ENCODE peak calls at places on chromosomes 3 and 15, in ten cellular contexts. N, W, M, G, Q, F, R, H, B and I are unnamed samples.

GRCh38 chr15:74826372-74826819 is at the start of gene CPLX3:
- DNase-seq in N (peak; percentile 45), W (peak; percentile 30), M (peak; percentile 60), G (peak; percentile 74), Q (no peak), F (peak; percentile 54), R (no peak), H (peak; percentile 58), B (no peak), I (no peak)

GRCh38 chr3:188819939-188820338 is 351.8 kb upstream of the TPRG1 start:
- DNase-seq in N (no peak), W (peak; percentile 50), M (no peak), G (no peak), Q (no peak), F (no peak), R (no peak), H (no peak), B (no peak), I (no peak)

GRCh38 chr3:164419220-164419619 is 659.1 kb downstream of the SI start:
- DNase-seq in N (no peak), W (no peak), M (no peak), G (no peak), Q (no peak), F (no peak), R (no peak), H (no peak), B (no peak), I (no peak)

GRCh38 chr3:129505341-129505740 is 23.1 kb upstream of the RHO start:
- DNase-seq in N (no peak), W (no peak), M (no peak), G (no peak), Q (no peak), F (no peak), R (no peak), H (no peak), B (no peak), I (no peak)

GRCh38 chr3:43198791-43199644 is 87.3 kb upstream of the SNRK start:
- DNase-seq in N (no peak), W (peak; percentile 58), M (no peak), G (no peak), Q (no peak), F (no peak), R (no peak), H (no peak), B (no peak), I (peak; percentile 69)

GRCh38 chr3:14764331-14765064 is 54.3 kb upstream of the FGD5 start:
- DNase-seq in N (peak; percentile 6), W (peak; percentile 15), M (no peak), G (no peak), Q (no peak), F (no peak), R (no peak), H (no peak), B (no peak), I (peak; percentile 5)

GRCh38 chr3:51343918-51344687 is 41.0 kb upstream of the MANF start:
- DNase-seq in N (no peak), W (peak; percentile 86), M (no peak), G (no peak), Q (no peak), F (no peak), R (no peak), H (no peak), B (no peak), I (peak; percentile 77)

GRCh38 chr3:64488938-64489337 is 198.9 kb downstream of the ADAMTS9 start:
- DNase-seq in N (no peak), W (no peak), M (no peak), G (no peak), Q (no peak), F (no peak), R (no peak), H (no peak), B (no peak), I (no peak)

GRCh38 chr3:190990898-190991297 is 128.4 kb upstream of the GMNC start:
- DNase-seq in N (no peak), W (no peak), M (no peak), G (no peak), Q (no peak), F (no peak), R (no peak), H (no peak), B (no peak), I (no peak)

GRCh38 chr3:120908803-120909601 is 997 bp downstream of the STXBP5L start:
- DNase-seq in N (no peak), W (no peak), M (no peak), G (no peak), Q (no peak), F (no peak), R (no peak), H (peak; percentile 62), B (no peak), I (no peak)

GRCh38 chr3:106004137-106004600 is 135.4 kb upstream of the CBLB start:
- DNase-seq in N (no peak), W (peak; percentile 32), M (no peak), G (no peak), Q (no peak), F (no peak), R (no peak), H (no peak), B (no peak), I (peak; percentile 88)

GRCh38 chr3:29012011-29012410 is 268.9 kb upstream of the RBMS3 start:
- DNase-seq in N (no peak), W (no peak), M (no peak), G (no peak), Q (no peak), F (no peak), R (no peak), H (no peak), B (no peak), I (no peak)

GRCh38 chr3:29478671-29479070 is 197.8 kb downstream of the RBMS3 start:
- DNase-seq in N (peak; percentile 18), W (peak; percentile 68), M (no peak), G (no peak), Q (no peak), F (no peak), R (no peak), H (no peak), B (no peak), I (no peak)

GRCh38 chr3:59653405-59654119 is 603.7 kb upstream of the CFAP20DC start:
- DNase-seq in N (no peak), W (no peak), M (no peak), G (no peak), Q (no peak), F (no peak), R (no peak), H (no peak), B (no peak), I (no peak)

GRCh38 chr3:67689806-67690205 is 35.4 kb upstream of the SUCLG2 start:
- DNase-seq in N (no peak), W (no peak), M (no peak), G (no peak), Q (no peak), F (no peak), R (no peak), H (no peak), B (no peak), I (no peak)

GRCh38 chr15:92155941-92156340 is 237.7 kb upstream of the ST8SIA2 start:
- DNase-seq in N (no peak), W (no peak), M (no peak), G (no peak), Q (no peak), F (no peak), R (no peak), H (no peak), B (no peak), I (no peak)

GRCh38 chr15:53918180-53919079 is 59.8 kb upstream of the UNC13C start:
- DNase-seq in N (no peak), W (no peak), M (no peak), G (peak; percentile 18), Q (no peak), F (peak; percentile 36), R (no peak), H (no peak), B (no peak), I (no peak)

GRCh38 chr15:68610825-68611224 is 32.0 kb downstream of the CORO2B start:
- DNase-seq in N (no peak), W (no peak), M (no peak), G (no peak), Q (no peak), F (no peak), R (no peak), H (no peak), B (no peak), I (no peak)

GRCh38 chr3:177626014-177626413 is 428.7 kb upstream of the TBL1XR1 start:
- DNase-seq in N (no peak), W (no peak), M (no peak), G (no peak), Q (no peak), F (no peak), R (no peak), H (no peak), B (no peak), I (no peak)

GRCh38 chr15:90300988-90301715 is 35.7 kb downstream of the NGRN start:
- DNase-seq in N (peak; percentile 23), W (peak; percentile 71), M (peak; percentile 17), G (peak; percentile 42), Q (no peak), F (peak; percentile 58), R (peak; percentile 50), H (peak; percentile 92), B (no peak), I (peak; percentile 68)

GRCh38 chr15:32851619-32852416 is 134.0 kb downstream of the GREM1 start:
- DNase-seq in N (peak; percentile 60), W (peak; percentile 96), M (peak; percentile 48), G (no peak), Q (no peak), F (no peak), R (no peak), H (no peak), B (no peak), I (peak; percentile 86)

GRCh38 chr3:95184038-95184437 is 1121.2 kb downstream of the NSUN3 start:
- DNase-seq in N (no peak), W (no peak), M (no peak), G (no peak), Q (no peak), F (no peak), R (no peak), H (no peak), B (no peak), I (no peak)

GRCh38 chr15:62503451-62503850 is 338.4 kb upstream of the C2CD4B start:
- DNase-seq in N (no peak), W (peak; percentile 78), M (no peak), G (no peak), Q (no peak), F (no peak), R (no peak), H (no peak), B (no peak), I (peak; percentile 24)

GRCh38 chr3:159266779-159267178 is 464.9 kb downstream of the MFSD1 start:
- DNase-seq in N (peak; percentile 25), W (peak; percentile 43), M (peak; percentile 15), G (peak; percentile 11), Q (no peak), F (peak; percentile 20), R (no peak), H (peak; percentile 74), B (peak; percentile 15), I (peak; percentile 60)

GRCh38 chr15:64634020-64634419 is 141.4 kb downstream of the RBPMS2 start:
- DNase-seq in N (no peak), W (no peak), M (no peak), G (no peak), Q (no peak), F (no peak), R (no peak), H (no peak), B (no peak), I (no peak)

GRCh38 chr15:73677146-73677607 is 7.0 kb upstream of the CD276 start:
- DNase-seq in N (peak; percentile 35), W (peak; percentile 77), M (peak; percentile 49), G (peak; percentile 61), Q (no peak), F (peak; percentile 71), R (no peak), H (peak; percentile 78), B (peak; percentile 74), I (peak; percentile 73)

GRCh38 chr3:81709606-81710005 is 51.8 kb downstream of the GBE1 start:
- DNase-seq in N (no peak), W (no peak), M (no peak), G (no peak), Q (no peak), F (no peak), R (no peak), H (no peak), B (no peak), I (no peak)

GRCh38 chr15:94673801-94674200 is 442.4 kb downstream of the MCTP2 start:
- DNase-seq in N (no peak), W (no peak), M (peak; percentile 58), G (no peak), Q (no peak), F (no peak), R (no peak), H (no peak), B (no peak), I (no peak)